ENCODE peak calls at places on chromosome 12, in eight cellular contexts. V, U, D, J, F, P, R and C are unnamed samples.

GRCh38 chr12:49017764-49018281 is 753 bp downstream of the PRKAG1 start:
- DNase-seq in V (peak; percentile 89), U (peak; percentile 70), D (no peak), J (peak; percentile 90), F (no peak), P (no peak), R (peak; percentile 38), C (no peak)

GRCh38 chr12:128827724-128828123 is 4.0 kb upstream of the SLC15A4 start:
- DNase-seq in V (no peak), U (no peak), D (no peak), J (no peak), F (no peak), P (no peak), R (no peak), C (no peak)

GRCh38 chr12:49838973-49839633 is 3.8 kb downstream of the BCDIN3D start:
- DNase-seq in V (peak; percentile 50), U (no peak), D (no peak), J (peak; percentile 77), F (no peak), P (no peak), R (peak; percentile 43), C (no peak)

GRCh38 chr12:85279449-85280137 is 427 bp upstream of the ALX1 start:
- DNase-seq in V (no peak), U (peak; percentile 61), D (no peak), J (no peak), F (no peak), P (no peak), R (no peak), C (peak; percentile 79)

GRCh38 chr12:53872367-53872766 is 66.3 kb upstream of the HOXC13 start:
- DNase-seq in V (no peak), U (no peak), D (no peak), J (no peak), F (no peak), P (no peak), R (no peak), C (no peak)

GRCh38 chr12:60539592-60539991 is 943.8 kb downstream of the SLC16A7 start:
- DNase-seq in V (no peak), U (no peak), D (no peak), J (no peak), F (no peak), P (no peak), R (no peak), C (no peak)

GRCh38 chr12:118055144-118055557 is 5.8 kb downstream of the WSB2 start:
- DNase-seq in V (peak; percentile 84), U (no peak), D (peak; percentile 80), J (peak; percentile 84), F (peak; percentile 54), P (peak; percentile 52), R (peak; percentile 68), C (peak; percentile 72)

GRCh38 chr12:127455347-127456265 is 811.4 kb upstream of the TMEM132C start:
- DNase-seq in V (no peak), U (no peak), D (no peak), J (no peak), F (no peak), P (no peak), R (no peak), C (no peak)

GRCh38 chr12:1606021-1606622 is 11.7 kb upstream of the FBXL14 start:
- DNase-seq in V (peak; percentile 99), U (peak; percentile 97), D (peak; percentile 89), J (peak; percentile 82), F (peak; percentile 92), P (peak; percentile 95), R (peak; percentile 79), C (peak; percentile 95)

GRCh38 chr12:113088971-113089756 is 32.6 kb downstream of the DTX1 start:
- DNase-seq in V (no peak), U (no peak), D (peak; percentile 88), J (no peak), F (peak; percentile 28), P (no peak), R (no peak), C (no peak)

GRCh38 chr12:50251619-50252300 is 31.6 kb downstream of the LIMA1 start:
- DNase-seq in V (no peak), U (no peak), D (no peak), J (no peak), F (no peak), P (no peak), R (no peak), C (no peak)

GRCh38 chr12:131832393-131833231 is 4.4 kb downstream of the MMP17 start:
- DNase-seq in V (no peak), U (peak; percentile 87), D (no peak), J (no peak), F (peak; percentile 44), P (peak; percentile 90), R (no peak), C (peak; percentile 81)

GRCh38 chr12:94458882-94459772 is 540 bp downstream of the CEP83 start:
- DNase-seq in V (no peak), U (no peak), D (no peak), J (peak; percentile 65), F (no peak), P (no peak), R (peak; percentile 17), C (no peak)

GRCh38 chr12:133129368-133130037 is 571 bp downstream of the ZNF891 start:
- DNase-seq in V (no peak), U (no peak), D (peak; percentile 75), J (no peak), F (no peak), P (no peak), R (peak; percentile 2), C (no peak)

GRCh38 chr12:70082997-70083676 is 160.1 kb upstream of the CNOT2 start:
- DNase-seq in V (no peak), U (no peak), D (no peak), J (no peak), F (no peak), P (no peak), R (no peak), C (no peak)

GRCh38 chr12:70080577-70080976 is 162.7 kb upstream of the CNOT2 start:
- DNase-seq in V (no peak), U (no peak), D (no peak), J (peak; percentile 48), F (no peak), P (no peak), R (no peak), C (no peak)

GRCh38 chr12:70074510-70074909 is 168.7 kb upstream of the CNOT2 start:
- DNase-seq in V (no peak), U (no peak), D (no peak), J (no peak), F (no peak), P (no peak), R (no peak), C (no peak)

GRCh38 chr12:70078161-70078560 is 165.1 kb upstream of the CNOT2 start:
- DNase-seq in V (no peak), U (no peak), D (no peak), J (no peak), F (no peak), P (no peak), R (no peak), C (no peak)

DNA sequence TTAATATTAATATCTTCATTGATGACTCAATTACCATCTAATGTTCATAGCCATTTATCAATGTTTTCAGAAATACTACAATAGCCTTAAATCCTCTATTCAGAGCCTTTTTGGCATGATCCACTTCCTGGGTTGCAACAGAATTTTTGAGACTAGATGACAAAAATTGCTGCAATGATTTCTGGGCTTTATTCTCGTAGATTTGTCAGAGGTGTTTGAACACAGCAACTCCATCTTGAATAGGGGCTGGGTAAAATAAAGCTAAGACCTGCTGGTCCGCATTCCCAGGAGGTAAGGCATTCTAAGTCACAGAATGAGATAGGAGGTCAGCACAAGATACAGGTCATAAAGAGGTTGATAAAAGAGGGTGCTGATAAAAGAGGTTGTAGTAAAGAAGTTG is 165.8 kb upstream of the CNOT2 start:
- DNase-seq in V (no peak), U (no peak), D (no peak), J (no peak), F (no peak), P (no peak), R (no peak), C (no peak)
- TF ChIP-seq CTCF in V (no peak), U (no peak), D (no peak), J (no peak), F (no peak), P (no peak), R (no peak), C (no peak)

GRCh38 chr12:56751712-56752598 is at the start of gene PRIM1:
- DNase-seq in V (peak; percentile 95), U (peak; percentile 90), D (peak; percentile 94), J (peak; percentile 95), F (peak; percentile 87), P (peak; percentile 88), R (peak; percentile 65), C (peak; percentile 88)
- TF ChIP-seq POLR2A in V (no peak), U (no peak), D (no peak), J (peak; percentile 92), F (peak; percentile 33), P (no peak), R (peak; percentile 73), C (no peak)

GRCh38 chr12:95944108-95944704 is 1.1 kb downstream of the AMDHD1 start:
- DNase-seq in V (no peak), U (no peak), D (no peak), J (peak; percentile 38), F (no peak), P (no peak), R (no peak), C (no peak)

GRCh38 chr12:95940514-95940913 is 1.9 kb downstream of the CCDC38 start:
- DNase-seq in V (no peak), U (no peak), D (peak; percentile 72), J (no peak), F (no peak), P (no peak), R (peak; percentile 91), C (no peak)

GRCh38 chr12:95942532-95943230 is at the start of gene CCDC38:
- DNase-seq in V (peak; percentile 95), U (peak; percentile 91), D (peak; percentile 94), J (peak; percentile 95), F (peak; percentile 82), P (peak; percentile 75), R (peak; percentile 88), C (peak; percentile 89)

GRCh38 chr12:95942106-95942531 is 295 bp downstream of the CCDC38 start:
- DNase-seq in V (no peak), U (no peak), D (no peak), J (peak; percentile 43), F (no peak), P (no peak), R (peak; percentile 46), C (no peak)

DNA sequence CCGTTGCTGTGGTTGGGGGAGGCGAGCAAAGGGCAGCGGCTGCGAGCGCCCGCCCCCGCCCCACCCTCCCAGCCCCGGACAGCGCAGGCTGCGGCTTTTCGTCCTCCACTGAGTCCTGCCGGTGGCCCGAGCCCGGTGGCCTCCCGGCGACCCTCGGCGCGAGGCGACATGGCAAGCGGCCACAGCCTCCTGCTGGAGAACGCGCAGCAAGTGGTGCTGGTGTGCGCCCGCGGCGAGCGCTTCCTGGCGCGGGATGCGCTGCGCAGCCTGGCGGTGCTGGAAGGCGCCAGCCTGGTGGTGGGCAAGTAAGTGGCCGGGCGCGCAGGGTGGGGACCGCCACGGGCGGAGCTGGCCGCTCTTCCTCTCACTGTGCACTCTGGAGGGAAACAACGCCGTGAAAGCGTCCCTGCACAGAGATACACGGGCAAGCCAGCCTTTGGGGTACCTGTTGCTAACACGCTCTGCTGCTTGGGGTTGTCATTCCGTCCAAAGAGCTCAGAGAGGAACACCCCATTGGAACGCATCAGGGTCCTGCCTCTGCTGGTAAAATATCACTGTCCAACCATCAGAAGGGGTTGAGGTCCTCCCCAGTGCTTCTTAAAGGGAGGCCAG is at the start of gene AMDHD1:
- DNase-seq in V (peak; percentile 89), U (peak; percentile 74), D (peak; percentile 93), J (peak; percentile 86), F (peak; percentile 62), P (peak; percentile 57), R (peak; percentile 45), C (no peak)
- TF ChIP-seq CTCF in V (no peak), U (peak; percentile 44), D (no peak), J (peak; percentile 9), F (peak; percentile 25), P (peak; percentile 8), R (peak; percentile 41), C (no peak)

GRCh38 chr12:124374567-124374966 is 79.7 kb downstream of the RFLNA start:
- DNase-seq in V (no peak), U (no peak), D (no peak), J (no peak), F (no peak), P (no peak), R (no peak), C (no peak)
- TF ChIP-seq POLR2A in V (no peak), U (no peak), D (no peak), J (no peak), F (no peak), P (no peak), R (no peak), C (no peak)